ENCODE peak calls at places on chromosomes 16 and 17, in five cellular contexts. One of them, this sample, is unnamed.

GRCh38 chr17:39174907-39175694 is 9.1 kb upstream of the ARL5C start:
- DNase-seq in iris pigment epithelial cell: peak; percentile 49
- DNase-seq in HS-5: no peak
- DNase-seq in fibroblast of lung: peak; percentile 70
- DNase-seq in activated CD8-positive, alpha-beta memory T cell treated with anti-CD3 and anti-CD28 coated beads, Interleukin-2, amount 10 ng/mL, durations not matched to agents 7 days and 5 days: peak; percentile 84
- DNase-seq in this sample: no peak

GRCh38 chr16:79593074-79593531 is 7.4 kb downstream of the MAF start:
- DNase-seq in iris pigment epithelial cell: no peak
- DNase-seq in HS-5: no peak
- DNase-seq in fibroblast of lung: peak; percentile 54
- DNase-seq in activated CD8-positive, alpha-beta memory T cell treated with anti-CD3 and anti-CD28 coated beads, Interleukin-2, amount 10 ng/mL, durations not matched to agents 7 days and 5 days: no peak
- DNase-seq in this sample: no peak

GRCh38 chr17:49090885-49091594 is 41.5 kb upstream of the B4GALNT2 start:
- DNase-seq in iris pigment epithelial cell: no peak
- DNase-seq in HS-5: no peak
- DNase-seq in fibroblast of lung: no peak
- DNase-seq in activated CD8-positive, alpha-beta memory T cell treated with anti-CD3 and anti-CD28 coated beads, Interleukin-2, amount 10 ng/mL, durations not matched to agents 7 days and 5 days: no peak
- DNase-seq in this sample: no peak

GRCh38 chr17:59838196-59838911 is 54.4 kb downstream of the TUBD1 start:
- DNase-seq in iris pigment epithelial cell: peak; percentile 63
- DNase-seq in HS-5: no peak
- DNase-seq in fibroblast of lung: peak; percentile 65
- DNase-seq in activated CD8-positive, alpha-beta memory T cell treated with anti-CD3 and anti-CD28 coated beads, Interleukin-2, amount 10 ng/mL, durations not matched to agents 7 days and 5 days: peak; percentile 73
- DNase-seq in this sample: no peak

GRCh38 chr16:12532871-12533610 is 270.6 kb downstream of the CPPED1 start:
- DNase-seq in iris pigment epithelial cell: no peak
- DNase-seq in HS-5: no peak
- DNase-seq in fibroblast of lung: no peak
- DNase-seq in activated CD8-positive, alpha-beta memory T cell treated with anti-CD3 and anti-CD28 coated beads, Interleukin-2, amount 10 ng/mL, durations not matched to agents 7 days and 5 days: peak; percentile 76
- DNase-seq in this sample: no peak

GRCh38 chr17:60258313-60258712 is 108.5 kb downstream of the CA4 start:
- DNase-seq in iris pigment epithelial cell: no peak
- DNase-seq in HS-5: no peak
- DNase-seq in fibroblast of lung: no peak
- DNase-seq in activated CD8-positive, alpha-beta memory T cell treated with anti-CD3 and anti-CD28 coated beads, Interleukin-2, amount 10 ng/mL, durations not matched to agents 7 days and 5 days: no peak
- DNase-seq in this sample: no peak

GRCh38 chr16:66924527-66925321 is 611 bp downstream of the RRAD start:
- DNase-seq in iris pigment epithelial cell: no peak
- DNase-seq in HS-5: no peak
- DNase-seq in fibroblast of lung: no peak
- DNase-seq in activated CD8-positive, alpha-beta memory T cell treated with anti-CD3 and anti-CD28 coated beads, Interleukin-2, amount 10 ng/mL, durations not matched to agents 7 days and 5 days: peak; percentile 56
- DNase-seq in this sample: no peak

GRCh38 chr16:72001180-72001890 is 1.1 kb upstream of the PKD1L3 start:
- DNase-seq in iris pigment epithelial cell: no peak
- DNase-seq in HS-5: no peak
- DNase-seq in fibroblast of lung: no peak
- DNase-seq in activated CD8-positive, alpha-beta memory T cell treated with anti-CD3 and anti-CD28 coated beads, Interleukin-2, amount 10 ng/mL, durations not matched to agents 7 days and 5 days: no peak
- DNase-seq in this sample: no peak

GRCh38 chr17:42778570-42778969 is 1.8 kb upstream of the WNK4 start:
- DNase-seq in iris pigment epithelial cell: no peak
- DNase-seq in HS-5: no peak
- DNase-seq in fibroblast of lung: no peak
- DNase-seq in activated CD8-positive, alpha-beta memory T cell treated with anti-CD3 and anti-CD28 coated beads, Interleukin-2, amount 10 ng/mL, durations not matched to agents 7 days and 5 days: no peak
- DNase-seq in this sample: no peak

GRCh38 chr16:71474864-71475263 is 12.8 kb upstream of the ZNF23 start:
- DNase-seq in iris pigment epithelial cell: peak; percentile 89
- DNase-seq in HS-5: peak; percentile 86
- DNase-seq in fibroblast of lung: peak; percentile 78
- DNase-seq in activated CD8-positive, alpha-beta memory T cell treated with anti-CD3 and anti-CD28 coated beads, Interleukin-2, amount 10 ng/mL, durations not matched to agents 7 days and 5 days: no peak
- DNase-seq in this sample: peak; percentile 54

GRCh38 chr16:11045441-11045840 is 101.1 kb downstream of the CLEC16A start:
- DNase-seq in iris pigment epithelial cell: no peak
- DNase-seq in HS-5: no peak
- DNase-seq in fibroblast of lung: no peak
- DNase-seq in activated CD8-positive, alpha-beta memory T cell treated with anti-CD3 and anti-CD28 coated beads, Interleukin-2, amount 10 ng/mL, durations not matched to agents 7 days and 5 days: no peak
- DNase-seq in this sample: no peak

GRCh38 chr17:19958023-19958422 is 19.6 kb downstream of the AKAP10 start:
- DNase-seq in iris pigment epithelial cell: peak; percentile 93
- DNase-seq in HS-5: peak; percentile 87
- DNase-seq in fibroblast of lung: peak; percentile 80
- DNase-seq in activated CD8-positive, alpha-beta memory T cell treated with anti-CD3 and anti-CD28 coated beads, Interleukin-2, amount 10 ng/mL, durations not matched to agents 7 days and 5 days: no peak
- DNase-seq in this sample: peak; percentile 88

GRCh38 chr17:73465851-73466250 is 154.1 kb upstream of the CDC42EP4 start:
- DNase-seq in iris pigment epithelial cell: no peak
- DNase-seq in HS-5: no peak
- DNase-seq in fibroblast of lung: no peak
- DNase-seq in activated CD8-positive, alpha-beta memory T cell treated with anti-CD3 and anti-CD28 coated beads, Interleukin-2, amount 10 ng/mL, durations not matched to agents 7 days and 5 days: no peak
- DNase-seq in this sample: no peak

GRCh38 chr16:8493885-8494487 is 96.3 kb downstream of the TMEM114 start:
- DNase-seq in iris pigment epithelial cell: no peak
- DNase-seq in HS-5: no peak
- DNase-seq in fibroblast of lung: no peak
- DNase-seq in activated CD8-positive, alpha-beta memory T cell treated with anti-CD3 and anti-CD28 coated beads, Interleukin-2, amount 10 ng/mL, durations not matched to agents 7 days and 5 days: no peak
- DNase-seq in this sample: no peak

GRCh38 chr16:87832137-87832527 is 37.2 kb downstream of the SLC7A5 start:
- DNase-seq in iris pigment epithelial cell: no peak
- DNase-seq in HS-5: no peak
- DNase-seq in fibroblast of lung: no peak
- DNase-seq in activated CD8-positive, alpha-beta memory T cell treated with anti-CD3 and anti-CD28 coated beads, Interleukin-2, amount 10 ng/mL, durations not matched to agents 7 days and 5 days: no peak
- DNase-seq in this sample: no peak

GRCh38 chr16:26824469-26824868 is 242.3 kb upstream of the C16orf82 start:
- DNase-seq in iris pigment epithelial cell: no peak
- DNase-seq in HS-5: no peak
- DNase-seq in fibroblast of lung: no peak
- DNase-seq in activated CD8-positive, alpha-beta memory T cell treated with anti-CD3 and anti-CD28 coated beads, Interleukin-2, amount 10 ng/mL, durations not matched to agents 7 days and 5 days: no peak
- DNase-seq in this sample: no peak

GRCh38 chr17:46870116-46870803 is 18.9 kb downstream of the WNT9B start:
- DNase-seq in iris pigment epithelial cell: no peak
- DNase-seq in HS-5: no peak
- DNase-seq in fibroblast of lung: no peak
- DNase-seq in activated CD8-positive, alpha-beta memory T cell treated with anti-CD3 and anti-CD28 coated beads, Interleukin-2, amount 10 ng/mL, durations not matched to agents 7 days and 5 days: no peak
- DNase-seq in this sample: no peak

GRCh38 chr17:59451706-59452105 is 113.7 kb upstream of the DHX40 start:
- DNase-seq in iris pigment epithelial cell: peak; percentile 82
- DNase-seq in HS-5: peak; percentile 75
- DNase-seq in fibroblast of lung: peak; percentile 19
- DNase-seq in activated CD8-positive, alpha-beta memory T cell treated with anti-CD3 and anti-CD28 coated beads, Interleukin-2, amount 10 ng/mL, durations not matched to agents 7 days and 5 days: no peak
- DNase-seq in this sample: no peak

GRCh38 chr17:17628388-17629008 is 37.0 kb upstream of the PEMT start:
- DNase-seq in iris pigment epithelial cell: no peak
- DNase-seq in HS-5: no peak
- DNase-seq in fibroblast of lung: no peak
- DNase-seq in activated CD8-positive, alpha-beta memory T cell treated with anti-CD3 and anti-CD28 coated beads, Interleukin-2, amount 10 ng/mL, durations not matched to agents 7 days and 5 days: peak; percentile 74
- DNase-seq in this sample: no peak